ENCODE peak calls at places on chromosomes 5 and 9, in four cellular contexts. One of them, this sample, is unnamed.

GRCh38 chr9:101574773-101575333 is 19.9 kb downstream of the PPP3R2 start:
- DNase-seq in aorta: no peak
- DNase-seq in effector memory CD4-positive, alpha-beta T cell: no peak
- DNase-seq in fibroblast of lung: peak; percentile 1
- DNase-seq in this sample: no peak

GRCh38 chr9:89963280-89963679 is 358.5 kb downstream of the GADD45G start:
- DNase-seq in effector memory CD4-positive, alpha-beta T cell: no peak
- DNase-seq in fibroblast of lung: no peak
- DNase-seq in aorta: no peak
- DNase-seq in this sample: no peak

GRCh38 chr9:88534456-88535225 is at the start of gene NXNL2:
- DNase-seq in fibroblast of lung: peak; percentile 82
- DNase-seq in effector memory CD4-positive, alpha-beta T cell: no peak
- DNase-seq in aorta: peak; percentile 96
- DNase-seq in this sample: peak; percentile 64

GRCh38 chr9:68947015-68947414 is 66.9 kb downstream of the PRKACG start:
- DNase-seq in effector memory CD4-positive, alpha-beta T cell: no peak
- DNase-seq in fibroblast of lung: no peak
- DNase-seq in aorta: no peak
- DNase-seq in this sample: no peak

GRCh38 chr9:136264046-136264802 is 18.6 kb upstream of the QSOX2 start:
- DNase-seq in effector memory CD4-positive, alpha-beta T cell: no peak
- DNase-seq in aorta: no peak
- DNase-seq in fibroblast of lung: no peak
- DNase-seq in this sample: no peak

GRCh38 chr5:10387690-10388089 is 34.2 kb downstream of the MARCHF6 start:
- DNase-seq in fibroblast of lung: peak; percentile 61
- DNase-seq in effector memory CD4-positive, alpha-beta T cell: no peak
- DNase-seq in aorta: no peak
- DNase-seq in this sample: no peak

GRCh38 chr5:140926903-140927573 is 939 bp downstream of the PCDHAC1 start:
- DNase-seq in effector memory CD4-positive, alpha-beta T cell: no peak
- DNase-seq in aorta: no peak
- DNase-seq in fibroblast of lung: peak; percentile 1
- DNase-seq in this sample: peak; percentile 54

GRCh38 chr5:86968311-86968753 is 299.4 kb upstream of the RASA1 start:
- DNase-seq in fibroblast of lung: peak; percentile 80
- DNase-seq in effector memory CD4-positive, alpha-beta T cell: no peak
- DNase-seq in aorta: no peak
- DNase-seq in this sample: peak; percentile 10

GRCh38 chr9:84846501-84847323 is 177.2 kb downstream of the NTRK2 start:
- DNase-seq in effector memory CD4-positive, alpha-beta T cell: no peak
- DNase-seq in aorta: no peak
- DNase-seq in fibroblast of lung: peak; percentile 17
- DNase-seq in this sample: no peak

GRCh38 chr5:73968729-73969128 is 342.7 kb downstream of the ARHGEF28 start:
- DNase-seq in aorta: no peak
- DNase-seq in fibroblast of lung: peak; percentile 85
- DNase-seq in effector memory CD4-positive, alpha-beta T cell: no peak
- DNase-seq in this sample: no peak

GRCh38 chr5:34957857-34958690 is 28.7 kb downstream of the DNAJC21 start:
- DNase-seq in fibroblast of lung: peak; percentile 11
- DNase-seq in aorta: no peak
- DNase-seq in effector memory CD4-positive, alpha-beta T cell: no peak
- DNase-seq in this sample: no peak

GRCh38 chr5:24347206-24347605 is 297.6 kb downstream of the CDH10 start:
- DNase-seq in effector memory CD4-positive, alpha-beta T cell: no peak
- DNase-seq in fibroblast of lung: no peak
- DNase-seq in aorta: no peak
- DNase-seq in this sample: no peak

GRCh38 chr9:126522957-126523356 is 90.8 kb upstream of the LMX1B start:
- DNase-seq in aorta: peak; percentile 41
- DNase-seq in effector memory CD4-positive, alpha-beta T cell: no peak
- DNase-seq in fibroblast of lung: no peak
- DNase-seq in this sample: no peak

GRCh38 chr5:12865529-12865928 is 961.3 kb upstream of the CTNND2 start:
- DNase-seq in effector memory CD4-positive, alpha-beta T cell: no peak
- DNase-seq in aorta: no peak
- DNase-seq in fibroblast of lung: peak; percentile 81
- DNase-seq in this sample: no peak

GRCh38 chr5:55868846-55869245 is 17.7 kb downstream of the IL31RA start:
- DNase-seq in aorta: no peak
- DNase-seq in effector memory CD4-positive, alpha-beta T cell: no peak
- DNase-seq in fibroblast of lung: peak; percentile 99
- DNase-seq in this sample: peak; percentile 16

GRCh38 chr9:88949961-88950340 is 41.3 kb upstream of the S1PR3 start:
- DNase-seq in fibroblast of lung: peak; percentile 65
- DNase-seq in effector memory CD4-positive, alpha-beta T cell: no peak
- DNase-seq in aorta: no peak
- DNase-seq in this sample: no peak

GRCh38 chr5:133967124-133967523 is 1.3 kb downstream of the C5orf15 start:
- DNase-seq in fibroblast of lung: peak; percentile 40
- DNase-seq in effector memory CD4-positive, alpha-beta T cell: no peak
- DNase-seq in aorta: no peak
- DNase-seq in this sample: no peak

GRCh38 chr9:114037961-114038723 is 40.0 kb downstream of the AMBP start:
- DNase-seq in effector memory CD4-positive, alpha-beta T cell: no peak
- DNase-seq in aorta: no peak
- DNase-seq in fibroblast of lung: no peak
- DNase-seq in this sample: no peak

GRCh38 chr9:37947987-37948386 is 44.1 kb upstream of the SLC25A51 start:
- DNase-seq in effector memory CD4-positive, alpha-beta T cell: no peak
- DNase-seq in fibroblast of lung: peak; percentile 69
- DNase-seq in aorta: no peak
- DNase-seq in this sample: no peak

GRCh38 chr9:35754264-35754663 is at the start of gene MSMP:
- DNase-seq in effector memory CD4-positive, alpha-beta T cell: no peak
- DNase-seq in fibroblast of lung: no peak
- DNase-seq in aorta: no peak
- DNase-seq in this sample: no peak

GRCh38 chr5:180718810-180719453 is 20.9 kb downstream of the OR2Y1 start:
- DNase-seq in aorta: no peak
- DNase-seq in effector memory CD4-positive, alpha-beta T cell: no peak
- DNase-seq in fibroblast of lung: peak; percentile 20
- DNase-seq in this sample: no peak

GRCh38 chr5:69217154-69217731 is 17.4 kb upstream of the CDK7 start:
- DNase-seq in fibroblast of lung: no peak
- DNase-seq in aorta: no peak
- DNase-seq in effector memory CD4-positive, alpha-beta T cell: no peak
- DNase-seq in this sample: no peak

GRCh38 chr9:92506184-92506857 is 24.0 kb upstream of the ASPN start:
- DNase-seq in aorta: no peak
- DNase-seq in fibroblast of lung: peak; percentile 97
- DNase-seq in effector memory CD4-positive, alpha-beta T cell: no peak
- DNase-seq in this sample: peak; percentile 46

GRCh38 chr9:71655778-71656177 is 112.5 kb downstream of the CEMIP2 start:
- DNase-seq in fibroblast of lung: no peak
- DNase-seq in aorta: no peak
- DNase-seq in effector memory CD4-positive, alpha-beta T cell: no peak
- DNase-seq in this sample: no peak

GRCh38 chr5:27590503-27590902 is 552.1 kb upstream of the CDH9 start:
- DNase-seq in effector memory CD4-positive, alpha-beta T cell: no peak
- DNase-seq in aorta: peak; percentile 31
- DNase-seq in fibroblast of lung: no peak
- DNase-seq in this sample: peak; percentile 15

GRCh38 chr5:143101134-143101533 is 302.4 kb downstream of the NR3C1 start:
- DNase-seq in fibroblast of lung: no peak
- DNase-seq in effector memory CD4-positive, alpha-beta T cell: no peak
- DNase-seq in aorta: no peak
- DNase-seq in this sample: no peak

GRCh38 chr5:149423287-149424268 is 44.5 kb upstream of the IL17B start:
- DNase-seq in aorta: no peak
- DNase-seq in effector memory CD4-positive, alpha-beta T cell: no peak
- DNase-seq in fibroblast of lung: peak; percentile 85
- DNase-seq in this sample: peak; percentile 21

GRCh38 chr5:33277061-33277460 is 163.7 kb upstream of the TARS1 start:
- DNase-seq in aorta: no peak
- DNase-seq in fibroblast of lung: no peak
- DNase-seq in effector memory CD4-positive, alpha-beta T cell: no peak
- DNase-seq in this sample: no peak

GRCh38 chr5:42949348-42950090 is 90.6 kb downstream of the ANXA2R start:
- DNase-seq in effector memory CD4-positive, alpha-beta T cell: peak; percentile 66
- DNase-seq in aorta: peak; percentile 80
- DNase-seq in fibroblast of lung: peak; percentile 87
- DNase-seq in this sample: peak; percentile 51

GRCh38 chr5:73232266-73233041 is 59.5 kb downstream of the TMEM174 start:
- DNase-seq in effector memory CD4-positive, alpha-beta T cell: no peak
- DNase-seq in aorta: no peak
- DNase-seq in fibroblast of lung: peak; percentile 74
- DNase-seq in this sample: no peak

GRCh38 chr5:61409568-61409967 is 77.5 kb downstream of the ZSWIM6 start:
- DNase-seq in effector memory CD4-positive, alpha-beta T cell: no peak
- DNase-seq in aorta: no peak
- DNase-seq in fibroblast of lung: peak; percentile 98
- DNase-seq in this sample: no peak
- H3K27ac ChIP-seq in effector memory CD4-positive, alpha-beta T cell: no peak overlapping the region
- H3K27ac ChIP-seq in aorta: no peak overlapping the region
- H3K27ac ChIP-seq in fibroblast of lung: peak overlapping the region; percentile 86
- H3K27ac ChIP-seq in this sample: peak overlapping the region; percentile 58

DNA sequence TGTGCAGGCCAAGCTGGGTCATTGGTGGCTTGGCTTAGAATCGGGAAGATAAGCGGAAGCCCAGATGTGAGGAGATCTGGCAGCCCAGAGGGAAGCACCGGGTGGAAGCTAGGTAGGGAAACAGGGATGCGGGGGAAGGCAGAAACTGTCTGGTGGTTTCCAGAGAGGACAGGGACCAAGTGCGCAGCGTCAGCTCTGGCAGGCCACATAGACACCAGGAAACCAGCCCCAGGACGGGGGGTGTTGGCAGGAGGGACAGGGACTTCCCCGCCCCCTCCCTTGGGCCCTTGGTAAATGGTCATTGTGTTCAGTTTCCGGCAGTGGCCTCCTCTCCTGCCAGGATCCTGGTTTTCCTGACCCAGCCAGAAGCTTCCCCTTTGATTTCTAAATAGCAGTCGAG is 2.0 kb downstream of the RALGDS start:
- DNase-seq in effector memory CD4-positive, alpha-beta T cell: no peak
- DNase-seq in fibroblast of lung: no peak
- DNase-seq in aorta: no peak
- DNase-seq in this sample: peak; percentile 70
- H3K4me1 ChIP-seq in effector memory CD4-positive, alpha-beta T cell: peaks cover 58% of the 10 kb centered on the region
- H3K4me1 ChIP-seq in fibroblast of lung: peaks cover 19% of the 10 kb centered on the region
- H3K4me1 ChIP-seq in aorta: no peaks in the 10 kb centered on the region
- H3K4me1 ChIP-seq in this sample: peaks cover 79% of the 10 kb centered on the region

GRCh38 chr5:176570044-176570443 is 20.9 kb downstream of the CDHR2 start:
- DNase-seq in aorta: no peak
- DNase-seq in fibroblast of lung: peak; percentile 11
- DNase-seq in effector memory CD4-positive, alpha-beta T cell: no peak
- DNase-seq in this sample: no peak

GRCh38 chr5:176573564-176574296 is 24.6 kb downstream of the CDHR2 start:
- DNase-seq in aorta: peak; percentile 91
- DNase-seq in fibroblast of lung: peak; percentile 26
- DNase-seq in effector memory CD4-positive, alpha-beta T cell: peak; percentile 64
- DNase-seq in this sample: peak; percentile 86

GRCh38 chr5:176565760-176566288 is 16.7 kb downstream of the CDHR2 start:
- DNase-seq in aorta: no peak
- DNase-seq in fibroblast of lung: no peak
- DNase-seq in effector memory CD4-positive, alpha-beta T cell: no peak
- DNase-seq in this sample: no peak

GRCh38 chr5:176564002-176564401 is 14.9 kb downstream of the CDHR2 start:
- DNase-seq in effector memory CD4-positive, alpha-beta T cell: no peak
- DNase-seq in aorta: no peak
- DNase-seq in fibroblast of lung: no peak
- DNase-seq in this sample: no peak

GRCh38 chr5:176568657-176569056 is 19.5 kb downstream of the CDHR2 start:
- DNase-seq in aorta: no peak
- DNase-seq in effector memory CD4-positive, alpha-beta T cell: no peak
- DNase-seq in fibroblast of lung: no peak
- DNase-seq in this sample: no peak
- H3K9me3 ChIP-seq in aorta: no peaks in the 10 kb centered on the region
- H3K9me3 ChIP-seq in effector memory CD4-positive, alpha-beta T cell: no peaks in the 10 kb centered on the region
- H3K9me3 ChIP-seq in fibroblast of lung: no peaks in the 10 kb centered on the region
- H3K9me3 ChIP-seq in this sample: no peaks in the 10 kb centered on the region

GRCh38 chr9:115946530-115946929 is 207.1 kb upstream of the PAPPA start:
- DNase-seq in effector memory CD4-positive, alpha-beta T cell: no peak
- DNase-seq in aorta: no peak
- DNase-seq in fibroblast of lung: peak; percentile 55
- DNase-seq in this sample: no peak
- H3K27ac ChIP-seq in effector memory CD4-positive, alpha-beta T cell: no peak overlapping the region
- H3K27ac ChIP-seq in aorta: no peak overlapping the region
- H3K27ac ChIP-seq in fibroblast of lung: no peak overlapping the region
- H3K27ac ChIP-seq in this sample: no peak overlapping the region

GRCh38 chr9:124696101-124696500 is 75.0 kb downstream of the NR6A1 start:
- DNase-seq in effector memory CD4-positive, alpha-beta T cell: no peak
- DNase-seq in aorta: no peak
- DNase-seq in fibroblast of lung: peak; percentile 86
- DNase-seq in this sample: no peak
- H3K4me1 ChIP-seq in effector memory CD4-positive, alpha-beta T cell: no peaks in the 10 kb centered on the region
- H3K4me1 ChIP-seq in aorta: no peaks in the 10 kb centered on the region
- H3K4me1 ChIP-seq in fibroblast of lung: no peaks in the 10 kb centered on the region
- H3K4me1 ChIP-seq in this sample: no peaks in the 10 kb centered on the region

GRCh38 chr5:79873216-79873615 is 117.8 kb downstream of the MTX3 start:
- DNase-seq in effector memory CD4-positive, alpha-beta T cell: no peak
- DNase-seq in aorta: no peak
- DNase-seq in fibroblast of lung: no peak
- DNase-seq in this sample: no peak
- H3K9me3 ChIP-seq in effector memory CD4-positive, alpha-beta T cell: no peaks in the 10 kb centered on the region
- H3K9me3 ChIP-seq in aorta: no peaks in the 10 kb centered on the region
- H3K9me3 ChIP-seq in fibroblast of lung: no peaks in the 10 kb centered on the region
- H3K9me3 ChIP-seq in this sample: no peaks in the 10 kb centered on the region

GRCh38 chr5:98606961-98607360 is 166.5 kb upstream of the RGMB start:
- DNase-seq in fibroblast of lung: no peak
- DNase-seq in effector memory CD4-positive, alpha-beta T cell: no peak
- DNase-seq in aorta: no peak
- DNase-seq in this sample: no peak
- H3K27ac ChIP-seq in fibroblast of lung: no peak overlapping the region
- H3K27ac ChIP-seq in effector memory CD4-positive, alpha-beta T cell: no peak overlapping the region
- H3K27ac ChIP-seq in aorta: no peak overlapping the region
- H3K27ac ChIP-seq in this sample: no peak overlapping the region

GRCh38 chr5:670396-671270 is 22.5 kb downstream of the TPPP start:
- DNase-seq in fibroblast of lung: no peak
- DNase-seq in effector memory CD4-positive, alpha-beta T cell: no peak
- DNase-seq in aorta: peak; percentile 69
- DNase-seq in this sample: peak; percentile 51
- H3K4me1 ChIP-seq in fibroblast of lung: peaks cover 4% of the 10 kb centered on the region
- H3K4me1 ChIP-seq in effector memory CD4-positive, alpha-beta T cell: peaks cover 22% of the 10 kb centered on the region
- H3K4me1 ChIP-seq in aorta: no peaks in the 10 kb centered on the region
- H3K4me1 ChIP-seq in this sample: peaks cover 36% of the 10 kb centered on the region

DNA sequence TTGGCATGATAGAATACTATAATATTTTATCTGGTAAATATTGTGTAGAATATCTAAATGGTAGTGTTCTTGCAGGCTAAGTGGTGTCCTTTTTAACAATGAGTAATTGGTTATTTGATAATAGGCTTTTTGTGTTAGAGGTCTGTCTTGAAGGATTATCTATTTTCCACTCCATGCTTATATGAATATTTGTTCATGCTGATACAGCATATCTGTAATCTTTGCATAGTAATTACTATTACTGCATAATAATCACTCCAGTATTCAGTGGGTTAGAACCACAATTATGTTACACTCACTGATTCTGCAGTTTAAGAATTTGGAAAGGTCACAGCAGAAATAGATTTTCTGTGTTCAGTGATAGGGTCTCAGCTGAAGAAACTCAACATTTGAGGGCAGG is 1229.9 kb downstream of the MAT2B start:
- DNase-seq in fibroblast of lung: no peak
- DNase-seq in effector memory CD4-positive, alpha-beta T cell: no peak
- DNase-seq in aorta: no peak
- DNase-seq in this sample: no peak
- H3K9me3 ChIP-seq in fibroblast of lung: no peaks in the 10 kb centered on the region
- H3K9me3 ChIP-seq in effector memory CD4-positive, alpha-beta T cell: no peaks in the 10 kb centered on the region
- H3K9me3 ChIP-seq in aorta: no peaks in the 10 kb centered on the region
- H3K9me3 ChIP-seq in this sample: no peaks in the 10 kb centered on the region